ENCODE peak calls at places on chromosomes 5 and 9, in ten cellular contexts. Z, S, P, I, M, Q, V, G, J and X are unnamed samples.

GRCh38 chr5:68330564-68330963 is 115.0 kb downstream of the PIK3R1 start:
- DNase-seq in Z (peak; percentile 25), S (peak; percentile 41), P (peak; percentile 44), I (no peak), M (no peak), Q (no peak), V (no peak), G (no peak), J (peak; percentile 24), X (no peak)

GRCh38 chr5:148957591-148958202 is 105.2 kb downstream of the SH3TC2 start:
- DNase-seq in Z (peak; percentile 41), S (no peak), P (peak; percentile 61), I (peak; percentile 67), M (no peak), Q (peak; percentile 62), V (peak; percentile 73), G (peak; percentile 74), J (peak; percentile 43), X (no peak)

GRCh38 chr9:37976714-37977477 is 73.0 kb upstream of the SLC25A51 start:
- DNase-seq in Z (peak; percentile 93), S (peak; percentile 52), P (peak; percentile 93), I (no peak), M (no peak), Q (peak; percentile 46), V (no peak), G (no peak), J (peak; percentile 97), X (peak; percentile 5)

GRCh38 chr9:96020300-96020821 is 144.9 kb downstream of the ERCC6L2 start:
- DNase-seq in Z (no peak), S (no peak), P (no peak), I (no peak), M (no peak), Q (no peak), V (no peak), G (no peak), J (no peak), X (no peak)

GRCh38 chr9:129412814-129413536 is 207.9 kb downstream of the C9orf50 start:
- DNase-seq in Z (peak; percentile 87), S (peak; percentile 78), P (peak; percentile 51), I (peak; percentile 58), M (peak; percentile 90), Q (no peak), V (peak; percentile 74), G (no peak), J (peak; percentile 78), X (peak; percentile 70)

GRCh38 chr5:176676361-176676824 is 29.1 kb downstream of the TSPAN17 start:
- DNase-seq in Z (peak; percentile 30), S (no peak), P (no peak), I (no peak), M (no peak), Q (no peak), V (peak; percentile 74), G (no peak), J (peak; percentile 16), X (no peak)

GRCh38 chr5:124677376-124677998 is 69.0 kb downstream of the ZNF608 start:
- DNase-seq in Z (peak; percentile 16), S (no peak), P (no peak), I (no peak), M (no peak), Q (no peak), V (no peak), G (no peak), J (peak; percentile 47), X (no peak)

GRCh38 chr9:134419684-134420076 is 93.4 kb downstream of the RXRA start:
- DNase-seq in Z (no peak), S (no peak), P (no peak), I (peak; percentile 38), M (no peak), Q (no peak), V (peak; percentile 53), G (peak; percentile 64), J (no peak), X (no peak)

GRCh38 chr9:16664211-16664610 is 206.3 kb downstream of the BNC2 start:
- DNase-seq in Z (peak; percentile 33), S (no peak), P (no peak), I (no peak), M (no peak), Q (no peak), V (no peak), G (no peak), J (peak; percentile 29), X (no peak)

GRCh38 chr9:16360247-16360646 is 510.2 kb downstream of the BNC2 start:
- DNase-seq in Z (no peak), S (no peak), P (no peak), I (no peak), M (no peak), Q (no peak), V (no peak), G (no peak), J (no peak), X (no peak)

GRCh38 chr9:87260171-87260570 is 237.5 kb upstream of the DAPK1 start:
- DNase-seq in Z (no peak), S (no peak), P (no peak), I (no peak), M (no peak), Q (no peak), V (no peak), G (no peak), J (no peak), X (no peak)

DNA sequence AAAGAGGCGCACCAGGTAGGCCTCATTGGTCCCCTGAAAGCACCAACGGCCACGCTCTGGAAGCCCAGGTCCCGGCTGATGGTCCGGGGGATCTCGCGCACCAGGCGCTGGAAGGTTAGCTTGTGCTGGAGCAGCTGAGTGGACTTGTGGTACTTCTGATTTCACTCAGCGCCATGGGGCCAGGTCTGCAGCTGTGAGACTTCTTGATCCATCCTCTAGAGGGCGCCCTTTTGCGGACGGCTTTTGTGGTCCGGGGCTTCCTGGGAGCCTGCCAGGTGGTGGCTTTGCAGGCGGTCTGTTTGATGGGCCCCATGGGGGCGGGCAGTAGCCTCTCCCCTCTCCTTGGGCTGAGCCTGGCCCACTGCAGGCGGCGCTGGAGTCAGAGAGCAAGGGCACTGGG is 10.4 kb downstream of the TAF11L12 start:
- DNase-seq in Z (no peak), S (no peak), P (no peak), I (no peak), M (no peak), Q (no peak), V (peak; percentile 58), G (peak; percentile 77), J (no peak), X (no peak)
- TF ChIP-seq CTCF in Z (no peak), S (no peak), P (no peak), I (peak; percentile 61), M (no peak), Q (no peak), V (peak; percentile 70), G (peak; percentile 69), J (no peak), X (peak; percentile 51)

GRCh38 chr9:26856413-26857032 is 36.1 kb downstream of the CAAP1 start:
- DNase-seq in Z (peak; percentile 72), S (no peak), P (peak; percentile 83), I (peak; percentile 50), M (no peak), Q (peak; percentile 32), V (peak; percentile 13), G (peak; percentile 46), J (peak; percentile 38), X (no peak)
- TF ChIP-seq CTCF in Z (peak; percentile 60), S (peak; percentile 38), P (peak; percentile 87), I (peak; percentile 64), M (no peak), Q (peak; percentile 64), V (peak; percentile 33), G (peak; percentile 48), J (peak; percentile 33), X (peak; percentile 76)

GRCh38 chr5:90161399-90161798 is 248.2 kb downstream of the CETN3 start:
- DNase-seq in Z (peak; percentile 76), S (no peak), P (peak; percentile 61), I (peak; percentile 52), M (no peak), Q (peak; percentile 30), V (peak; percentile 9), G (peak; percentile 67), J (no peak), X (no peak)
- TF ChIP-seq CTCF in Z (peak; percentile 42), S (no peak), P (peak; percentile 50), I (no peak), M (no peak), Q (no peak), V (peak; percentile 61), G (peak; percentile 30), J (no peak), X (peak; percentile 62)

DNA sequence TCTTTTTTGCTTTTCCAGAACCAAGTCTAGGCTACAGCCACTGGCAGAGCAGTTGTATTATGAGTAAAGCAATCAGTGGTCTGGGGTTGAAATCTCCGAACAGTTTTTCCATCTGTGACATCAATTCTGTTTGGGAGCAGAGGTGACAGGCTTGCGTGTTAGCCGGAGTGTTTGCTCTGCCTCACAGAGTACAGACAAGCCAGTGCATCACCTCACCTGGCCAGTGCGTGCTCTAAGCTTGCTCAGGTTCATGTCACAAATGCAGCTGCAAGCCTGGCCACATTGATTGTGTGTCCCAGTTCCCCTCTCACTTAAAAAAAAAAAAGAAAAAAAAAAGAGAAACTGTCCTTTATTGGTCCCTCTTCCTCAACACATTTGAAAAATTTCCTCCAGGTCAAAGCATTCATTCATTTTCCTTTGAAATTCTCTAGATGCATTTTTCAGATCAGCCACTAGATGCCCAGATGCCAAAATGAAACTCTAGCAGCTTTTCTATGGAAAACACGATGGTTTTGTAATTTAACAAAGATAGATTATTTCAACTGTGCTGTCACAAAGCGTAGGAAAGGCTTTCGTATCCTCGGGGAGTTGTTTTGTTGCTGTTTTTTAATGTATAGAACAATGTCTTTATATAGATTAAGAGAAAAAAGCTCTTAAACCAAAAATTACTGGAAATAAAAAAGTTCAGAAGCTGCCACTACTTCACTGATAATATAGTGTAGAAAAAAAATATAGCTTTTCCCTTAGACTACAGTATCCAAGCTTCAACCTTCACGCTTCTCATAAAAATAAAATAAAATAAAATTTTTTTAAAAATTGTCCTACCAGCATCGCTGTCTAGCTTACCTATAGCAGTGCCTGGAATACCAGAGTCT is 585.5 kb downstream of the TLE1 start:
- DNase-seq in Z (peak; percentile 10), S (no peak), P (no peak), I (no peak), M (no peak), Q (peak; percentile 29), V (no peak), G (no peak), J (no peak), X (no peak)
- TF ChIP-seq CTCF in Z (peak; percentile 62), S (no peak), P (peak; percentile 60), I (peak; percentile 31), M (no peak), Q (peak; percentile 67), V (no peak), G (no peak), J (peak; percentile 36), X (peak; percentile 79)

DNA sequence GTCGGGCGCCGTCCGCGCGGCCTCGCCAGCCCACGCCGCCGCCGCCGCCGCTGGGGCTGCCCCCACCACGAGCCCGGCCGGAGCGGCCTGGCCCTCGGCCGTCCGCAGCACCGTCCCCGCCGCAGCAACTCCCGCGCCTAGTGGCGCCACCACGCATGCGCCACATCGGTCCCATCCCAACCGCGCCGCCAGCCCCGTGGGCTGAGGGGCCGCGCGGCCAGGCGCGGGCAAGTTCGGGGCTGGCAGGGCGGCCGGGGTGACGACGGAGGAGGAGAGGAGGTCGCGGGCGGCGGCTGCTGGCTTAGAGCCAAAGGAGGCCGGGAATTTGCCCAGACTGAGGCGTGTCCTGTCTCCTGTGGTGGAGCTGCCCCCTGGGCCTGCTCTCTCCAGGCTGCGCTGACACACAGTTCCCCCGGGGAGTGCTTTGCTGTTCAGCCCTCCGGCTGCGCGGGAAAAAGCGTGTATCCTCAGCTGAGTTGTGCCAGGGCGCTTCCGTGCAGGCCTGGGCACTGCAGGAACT is at the start of gene TUSC1:
- DNase-seq in Z (peak; percentile 81), S (peak; percentile 86), P (peak; percentile 90), I (peak; percentile 65), M (peak; percentile 95), Q (peak; percentile 76), V (no peak), G (peak; percentile 59), J (peak; percentile 61), X (no peak)
- TF ChIP-seq CTCF in Z (no peak), S (no peak), P (no peak), I (no peak), M (no peak), Q (no peak), V (no peak), G (no peak), J (no peak), X (no peak)